ENCODE peak calls at places on chromosomes 11 and 22, in seven cellular contexts. One of them, this sample, is unnamed.

GRCh38 chr11:59818572-59818971 is 8.0 kb upstream of the MRPL16 start:
- DNase-seq in posterior cingulate gyrus: no peak
- DNase-seq in DMS79: no peak
- DNase-seq in ACHN: no peak
- DNase-seq in thoracic aorta: no peak
- DNase-seq in activated CD8-positive, alpha-beta memory T cell treated with anti-CD3 and anti-CD28 coated beads for 1 hour: no peak
- DNase-seq in right atrium auricular region: no peak
- DNase-seq in this sample: no peak

GRCh38 chr22:47563406-47564157 is 801.1 kb downstream of the TBC1D22A start:
- DNase-seq in ACHN: no peak
- DNase-seq in posterior cingulate gyrus: no peak
- DNase-seq in activated CD8-positive, alpha-beta memory T cell treated with anti-CD3 and anti-CD28 coated beads for 1 hour: no peak
- DNase-seq in thoracic aorta: no peak
- DNase-seq in right atrium auricular region: peak; percentile 13
- DNase-seq in DMS79: no peak
- DNase-seq in this sample: no peak

GRCh38 chr11:112584674-112585073 is 324.0 kb upstream of the PLET1 start:
- DNase-seq in activated CD8-positive, alpha-beta memory T cell treated with anti-CD3 and anti-CD28 coated beads for 1 hour: no peak
- DNase-seq in DMS79: no peak
- DNase-seq in ACHN: no peak
- DNase-seq in right atrium auricular region: no peak
- DNase-seq in thoracic aorta: no peak
- DNase-seq in posterior cingulate gyrus: no peak
- DNase-seq in this sample: no peak

GRCh38 chr22:46421272-46421671 is 85.8 kb downstream of the TRMU start:
- DNase-seq in activated CD8-positive, alpha-beta memory T cell treated with anti-CD3 and anti-CD28 coated beads for 1 hour: no peak
- DNase-seq in thoracic aorta: no peak
- DNase-seq in right atrium auricular region: no peak
- DNase-seq in ACHN: no peak
- DNase-seq in posterior cingulate gyrus: no peak
- DNase-seq in DMS79: no peak
- DNase-seq in this sample: no peak

GRCh38 chr11:91966368-91966767 is 258.2 kb upstream of the FAT3 start:
- DNase-seq in thoracic aorta: no peak
- DNase-seq in ACHN: no peak
- DNase-seq in posterior cingulate gyrus: no peak
- DNase-seq in right atrium auricular region: no peak
- DNase-seq in activated CD8-positive, alpha-beta memory T cell treated with anti-CD3 and anti-CD28 coated beads for 1 hour: no peak
- DNase-seq in DMS79: no peak
- DNase-seq in this sample: no peak

GRCh38 chr22:39738746-39739145 is 154.8 kb downstream of the ENTHD1 start:
- DNase-seq in DMS79: no peak
- DNase-seq in ACHN: no peak
- DNase-seq in posterior cingulate gyrus: no peak
- DNase-seq in thoracic aorta: no peak
- DNase-seq in right atrium auricular region: no peak
- DNase-seq in activated CD8-positive, alpha-beta memory T cell treated with anti-CD3 and anti-CD28 coated beads for 1 hour: no peak
- DNase-seq in this sample: no peak

GRCh38 chr22:29702025-29702930 is 17.5 kb upstream of the CABP7 start:
- DNase-seq in activated CD8-positive, alpha-beta memory T cell treated with anti-CD3 and anti-CD28 coated beads for 1 hour: no peak
- DNase-seq in right atrium auricular region: no peak
- DNase-seq in DMS79: no peak
- DNase-seq in thoracic aorta: no peak
- DNase-seq in posterior cingulate gyrus: no peak
- DNase-seq in ACHN: peak; percentile 44
- DNase-seq in this sample: no peak

GRCh38 chr11:11243790-11244469 is 109.1 kb downstream of the CSNK2A3 start:
- DNase-seq in activated CD8-positive, alpha-beta memory T cell treated with anti-CD3 and anti-CD28 coated beads for 1 hour: no peak
- DNase-seq in ACHN: no peak
- DNase-seq in thoracic aorta: no peak
- DNase-seq in DMS79: no peak
- DNase-seq in right atrium auricular region: peak; percentile 66
- DNase-seq in posterior cingulate gyrus: no peak
- DNase-seq in this sample: no peak

GRCh38 chr11:65225284-65226102 is 36.3 kb upstream of the POLA2 start:
- DNase-seq in thoracic aorta: no peak
- DNase-seq in posterior cingulate gyrus: peak; percentile 30
- DNase-seq in right atrium auricular region: peak; percentile 72
- DNase-seq in ACHN: peak; percentile 60
- DNase-seq in activated CD8-positive, alpha-beta memory T cell treated with anti-CD3 and anti-CD28 coated beads for 1 hour: peak; percentile 7
- DNase-seq in DMS79: no peak
- DNase-seq in this sample: no peak

GRCh38 chr11:95606824-95607223 is 182.8 kb downstream of the FAM76B start:
- DNase-seq in posterior cingulate gyrus: no peak
- DNase-seq in thoracic aorta: no peak
- DNase-seq in ACHN: no peak
- DNase-seq in right atrium auricular region: no peak
- DNase-seq in DMS79: no peak
- DNase-seq in activated CD8-positive, alpha-beta memory T cell treated with anti-CD3 and anti-CD28 coated beads for 1 hour: no peak
- DNase-seq in this sample: no peak

GRCh38 chr11:9738126-9738525 is 74.2 kb downstream of the SWAP70 start:
- DNase-seq in thoracic aorta: no peak
- DNase-seq in DMS79: no peak
- DNase-seq in posterior cingulate gyrus: no peak
- DNase-seq in ACHN: no peak
- DNase-seq in activated CD8-positive, alpha-beta memory T cell treated with anti-CD3 and anti-CD28 coated beads for 1 hour: no peak
- DNase-seq in right atrium auricular region: no peak
- DNase-seq in this sample: no peak

GRCh38 chr11:47201015-47201414 is 13.8 kb upstream of the DDB2 start:
- DNase-seq in DMS79: no peak
- DNase-seq in right atrium auricular region: no peak
- DNase-seq in posterior cingulate gyrus: no peak
- DNase-seq in ACHN: no peak
- DNase-seq in activated CD8-positive, alpha-beta memory T cell treated with anti-CD3 and anti-CD28 coated beads for 1 hour: no peak
- DNase-seq in thoracic aorta: no peak
- DNase-seq in this sample: no peak

GRCh38 chr11:64447717-64448598 is 89.0 kb downstream of the RPS6KA4 start:
- DNase-seq in activated CD8-positive, alpha-beta memory T cell treated with anti-CD3 and anti-CD28 coated beads for 1 hour: no peak
- DNase-seq in DMS79: no peak
- DNase-seq in right atrium auricular region: no peak
- DNase-seq in thoracic aorta: no peak
- DNase-seq in posterior cingulate gyrus: no peak
- DNase-seq in ACHN: no peak
- DNase-seq in this sample: no peak

GRCh38 chr11:43825217-43825816 is 55.3 kb upstream of the ALKBH3 start:
- DNase-seq in right atrium auricular region: no peak
- DNase-seq in ACHN: peak; percentile 40
- DNase-seq in thoracic aorta: no peak
- DNase-seq in posterior cingulate gyrus: no peak
- DNase-seq in activated CD8-positive, alpha-beta memory T cell treated with anti-CD3 and anti-CD28 coated beads for 1 hour: no peak
- DNase-seq in DMS79: no peak
- DNase-seq in this sample: no peak

GRCh38 chr22:40178417-40179409 is 988 bp downstream of the TNRC6B start:
- DNase-seq in posterior cingulate gyrus: no peak
- DNase-seq in DMS79: no peak
- DNase-seq in ACHN: peak; percentile 51
- DNase-seq in right atrium auricular region: no peak
- DNase-seq in thoracic aorta: no peak
- DNase-seq in activated CD8-positive, alpha-beta memory T cell treated with anti-CD3 and anti-CD28 coated beads for 1 hour: no peak
- DNase-seq in this sample: no peak

GRCh38 chr11:829116-829945 is 1.6 kb downstream of the CRACR2B start:
- DNase-seq in activated CD8-positive, alpha-beta memory T cell treated with anti-CD3 and anti-CD28 coated beads for 1 hour: no peak
- DNase-seq in thoracic aorta: no peak
- DNase-seq in ACHN: no peak
- DNase-seq in posterior cingulate gyrus: no peak
- DNase-seq in DMS79: no peak
- DNase-seq in right atrium auricular region: no peak
- DNase-seq in this sample: no peak

GRCh38 chr11:60951909-60952741 is at the start of gene SLC15A3:
- DNase-seq in right atrium auricular region: peak; percentile 83
- DNase-seq in thoracic aorta: peak; percentile 33
- DNase-seq in posterior cingulate gyrus: no peak
- DNase-seq in ACHN: peak; percentile 50
- DNase-seq in DMS79: no peak
- DNase-seq in activated CD8-positive, alpha-beta memory T cell treated with anti-CD3 and anti-CD28 coated beads for 1 hour: no peak
- DNase-seq in this sample: no peak

GRCh38 chr11:2558861-2559526 is 114.2 kb downstream of the KCNQ1 start:
- DNase-seq in right atrium auricular region: no peak
- DNase-seq in posterior cingulate gyrus: no peak
- DNase-seq in ACHN: no peak
- DNase-seq in DMS79: no peak
- DNase-seq in thoracic aorta: no peak
- DNase-seq in activated CD8-positive, alpha-beta memory T cell treated with anti-CD3 and anti-CD28 coated beads for 1 hour: no peak
- DNase-seq in this sample: no peak

GRCh38 chr22:17384612-17385345 is 15.5 kb downstream of the CECR2 start:
- DNase-seq in right atrium auricular region: no peak
- DNase-seq in ACHN: no peak
- DNase-seq in thoracic aorta: no peak
- DNase-seq in activated CD8-positive, alpha-beta memory T cell treated with anti-CD3 and anti-CD28 coated beads for 1 hour: no peak
- DNase-seq in DMS79: no peak
- DNase-seq in posterior cingulate gyrus: no peak
- DNase-seq in this sample: no peak

GRCh38 chr22:23608583-23608982 is 23.5 kb downstream of the DRICH1 start:
- DNase-seq in activated CD8-positive, alpha-beta memory T cell treated with anti-CD3 and anti-CD28 coated beads for 1 hour: no peak
- DNase-seq in posterior cingulate gyrus: no peak
- DNase-seq in DMS79: no peak
- DNase-seq in thoracic aorta: no peak
- DNase-seq in right atrium auricular region: no peak
- DNase-seq in ACHN: no peak
- DNase-seq in this sample: no peak

GRCh38 chr11:83816572-83817187 is 530.5 kb upstream of the CCDC90B start:
- DNase-seq in DMS79: no peak
- DNase-seq in ACHN: peak; percentile 20
- DNase-seq in right atrium auricular region: no peak
- DNase-seq in activated CD8-positive, alpha-beta memory T cell treated with anti-CD3 and anti-CD28 coated beads for 1 hour: no peak
- DNase-seq in posterior cingulate gyrus: no peak
- DNase-seq in thoracic aorta: no peak
- DNase-seq in this sample: no peak

GRCh38 chr11:1733716-1734351 is 16.6 kb downstream of the IFITM10 start:
- DNase-seq in posterior cingulate gyrus: no peak
- DNase-seq in DMS79: no peak
- DNase-seq in ACHN: no peak
- DNase-seq in thoracic aorta: no peak
- DNase-seq in activated CD8-positive, alpha-beta memory T cell treated with anti-CD3 and anti-CD28 coated beads for 1 hour: no peak
- DNase-seq in right atrium auricular region: no peak
- DNase-seq in this sample: no peak

GRCh38 chr22:48907591-48907990 is 920.1 kb downstream of the BRD1 start:
- DNase-seq in right atrium auricular region: no peak
- DNase-seq in thoracic aorta: no peak
- DNase-seq in posterior cingulate gyrus: no peak
- DNase-seq in ACHN: no peak
- DNase-seq in activated CD8-positive, alpha-beta memory T cell treated with anti-CD3 and anti-CD28 coated beads for 1 hour: no peak
- DNase-seq in DMS79: no peak
- DNase-seq in this sample: no peak

GRCh38 chr11:111393096-111393495 is 14.0 kb upstream of the POU2AF1 start:
- DNase-seq in right atrium auricular region: no peak
- DNase-seq in thoracic aorta: no peak
- DNase-seq in ACHN: no peak
- DNase-seq in activated CD8-positive, alpha-beta memory T cell treated with anti-CD3 and anti-CD28 coated beads for 1 hour: no peak
- DNase-seq in DMS79: no peak
- DNase-seq in posterior cingulate gyrus: no peak
- DNase-seq in this sample: no peak

GRCh38 chr11:134276396-134277175 is 407 bp downstream of the GLB1L3 start:
- DNase-seq in right atrium auricular region: no peak
- DNase-seq in DMS79: no peak
- DNase-seq in posterior cingulate gyrus: no peak
- DNase-seq in activated CD8-positive, alpha-beta memory T cell treated with anti-CD3 and anti-CD28 coated beads for 1 hour: no peak
- DNase-seq in thoracic aorta: no peak
- DNase-seq in ACHN: no peak
- DNase-seq in this sample: no peak

GRCh38 chr11:17350455-17351170 is 987 bp upstream of the NCR3LG1 start:
- DNase-seq in ACHN: no peak
- DNase-seq in right atrium auricular region: no peak
- DNase-seq in posterior cingulate gyrus: no peak
- DNase-seq in DMS79: no peak
- DNase-seq in thoracic aorta: no peak
- DNase-seq in activated CD8-positive, alpha-beta memory T cell treated with anti-CD3 and anti-CD28 coated beads for 1 hour: no peak
- DNase-seq in this sample: no peak

GRCh38 chr11:10777806-10778205 is 26.8 kb downstream of the CTR9 start:
- DNase-seq in DMS79: no peak
- DNase-seq in posterior cingulate gyrus: no peak
- DNase-seq in right atrium auricular region: no peak
- DNase-seq in activated CD8-positive, alpha-beta memory T cell treated with anti-CD3 and anti-CD28 coated beads for 1 hour: no peak
- DNase-seq in ACHN: no peak
- DNase-seq in thoracic aorta: no peak
- DNase-seq in this sample: no peak

GRCh38 chr22:19430890-19431541 is 517 bp downstream of the HIRA start:
- DNase-seq in posterior cingulate gyrus: peak; percentile 16
- DNase-seq in DMS79: no peak
- DNase-seq in activated CD8-positive, alpha-beta memory T cell treated with anti-CD3 and anti-CD28 coated beads for 1 hour: no peak
- DNase-seq in ACHN: peak; percentile 41
- DNase-seq in thoracic aorta: no peak
- DNase-seq in right atrium auricular region: no peak
- DNase-seq in this sample: peak; percentile 31

GRCh38 chr22:45334068-45334467 is 24.3 kb downstream of the FAM118A start:
- DNase-seq in posterior cingulate gyrus: no peak
- DNase-seq in activated CD8-positive, alpha-beta memory T cell treated with anti-CD3 and anti-CD28 coated beads for 1 hour: no peak
- DNase-seq in thoracic aorta: no peak
- DNase-seq in DMS79: no peak
- DNase-seq in ACHN: no peak
- DNase-seq in right atrium auricular region: no peak
- DNase-seq in this sample: no peak

GRCh38 chr22:24367841-24368240 is 59.6 kb upstream of the ADORA2A start:
- DNase-seq in DMS79: no peak
- DNase-seq in ACHN: no peak
- DNase-seq in thoracic aorta: no peak
- DNase-seq in posterior cingulate gyrus: no peak
- DNase-seq in activated CD8-positive, alpha-beta memory T cell treated with anti-CD3 and anti-CD28 coated beads for 1 hour: no peak
- DNase-seq in right atrium auricular region: no peak
- DNase-seq in this sample: no peak

GRCh38 chr11:20616908-20617307 is 17.5 kb downstream of the SLC6A5 start:
- DNase-seq in DMS79: no peak
- DNase-seq in right atrium auricular region: no peak
- DNase-seq in thoracic aorta: no peak
- DNase-seq in ACHN: no peak
- DNase-seq in posterior cingulate gyrus: no peak
- DNase-seq in activated CD8-positive, alpha-beta memory T cell treated with anti-CD3 and anti-CD28 coated beads for 1 hour: no peak
- DNase-seq in this sample: no peak